ENCODE peak calls at places on chromosomes 12 and 14, in eight cellular contexts. One of them, this sample, is unnamed.

GRCh38 chr14:58027904-58028303 is 124.1 kb downstream of the ARMH4 start:
- DNase-seq in mammary epithelial cell: no peak
- DNase-seq in GM10248: no peak
- DNase-seq in naive B cell: no peak
- DNase-seq in anterior cingulate cortex: no peak
- DNase-seq in fibroblast of the aortic adventitia: no peak
- DNase-seq in midbrain: no peak
- DNase-seq in T-cell: no peak
- DNase-seq in this sample: no peak

GRCh38 chr14:75725481-75725880 is 64.4 kb downstream of the TTLL5 start:
- DNase-seq in midbrain: no peak
- DNase-seq in naive B cell: no peak
- DNase-seq in fibroblast of the aortic adventitia: no peak
- DNase-seq in mammary epithelial cell: no peak
- DNase-seq in anterior cingulate cortex: no peak
- DNase-seq in GM10248: no peak
- DNase-seq in T-cell: no peak
- DNase-seq in this sample: no peak

GRCh38 chr14:66610154-66610563 is 102.2 kb downstream of the GPHN start:
- DNase-seq in anterior cingulate cortex: no peak
- DNase-seq in GM10248: no peak
- DNase-seq in fibroblast of the aortic adventitia: no peak
- DNase-seq in midbrain: no peak
- DNase-seq in naive B cell: no peak
- DNase-seq in T-cell: no peak
- DNase-seq in mammary epithelial cell: no peak
- DNase-seq in this sample: no peak

GRCh38 chr12:128726866-128727265 is 96.9 kb downstream of the SLC15A4 start:
- DNase-seq in anterior cingulate cortex: no peak
- DNase-seq in fibroblast of the aortic adventitia: no peak
- DNase-seq in T-cell: no peak
- DNase-seq in midbrain: no peak
- DNase-seq in naive B cell: no peak
- DNase-seq in mammary epithelial cell: no peak
- DNase-seq in GM10248: no peak
- DNase-seq in this sample: no peak

GRCh38 chr12:127162902-127163301 is 1104.1 kb upstream of the TMEM132C start:
- DNase-seq in midbrain: no peak
- DNase-seq in GM10248: no peak
- DNase-seq in fibroblast of the aortic adventitia: peak; percentile 61
- DNase-seq in T-cell: no peak
- DNase-seq in mammary epithelial cell: peak; percentile 76
- DNase-seq in naive B cell: no peak
- DNase-seq in anterior cingulate cortex: no peak
- DNase-seq in this sample: no peak

GRCh38 chr14:70714055-70714550 is 72.4 kb downstream of the TTC9 start:
- DNase-seq in anterior cingulate cortex: no peak
- DNase-seq in fibroblast of the aortic adventitia: peak; percentile 78
- DNase-seq in GM10248: peak; percentile 38
- DNase-seq in T-cell: peak; percentile 15
- DNase-seq in mammary epithelial cell: peak; percentile 34
- DNase-seq in midbrain: peak; percentile 36
- DNase-seq in naive B cell: peak; percentile 54
- DNase-seq in this sample: peak; percentile 8

GRCh38 chr12:26158078-26158764 is 33.4 kb upstream of the BHLHE41 start:
- DNase-seq in T-cell: no peak
- DNase-seq in mammary epithelial cell: peak; percentile 20
- DNase-seq in GM10248: peak; percentile 19
- DNase-seq in naive B cell: no peak
- DNase-seq in midbrain: no peak
- DNase-seq in fibroblast of the aortic adventitia: no peak
- DNase-seq in anterior cingulate cortex: no peak
- DNase-seq in this sample: no peak

GRCh38 chr14:58701156-58701555 is 63.4 kb downstream of the DACT1 start:
- DNase-seq in naive B cell: no peak
- DNase-seq in fibroblast of the aortic adventitia: no peak
- DNase-seq in midbrain: no peak
- DNase-seq in T-cell: no peak
- DNase-seq in GM10248: no peak
- DNase-seq in anterior cingulate cortex: no peak
- DNase-seq in mammary epithelial cell: no peak
- DNase-seq in this sample: no peak

GRCh38 chr14:35814371-35815005 is 5.4 kb upstream of the RALGAPA1 start:
- DNase-seq in GM10248: peak; percentile 50
- DNase-seq in T-cell: peak; percentile 59
- DNase-seq in mammary epithelial cell: peak; percentile 23
- DNase-seq in anterior cingulate cortex: peak; percentile 29
- DNase-seq in naive B cell: peak; percentile 66
- DNase-seq in fibroblast of the aortic adventitia: peak; percentile 60
- DNase-seq in midbrain: peak; percentile 55
- DNase-seq in this sample: peak; percentile 29

GRCh38 chr14:72141084-72141483 is 208.9 kb downstream of the RGS6 start:
- DNase-seq in GM10248: no peak
- DNase-seq in anterior cingulate cortex: no peak
- DNase-seq in midbrain: no peak
- DNase-seq in fibroblast of the aortic adventitia: no peak
- DNase-seq in naive B cell: no peak
- DNase-seq in T-cell: no peak
- DNase-seq in mammary epithelial cell: no peak
- DNase-seq in this sample: no peak

GRCh38 chr14:32727827-32728226 is 210.9 kb upstream of the NPAS3 start:
- DNase-seq in naive B cell: no peak
- DNase-seq in mammary epithelial cell: no peak
- DNase-seq in fibroblast of the aortic adventitia: no peak
- DNase-seq in T-cell: no peak
- DNase-seq in anterior cingulate cortex: no peak
- DNase-seq in midbrain: peak; percentile 55
- DNase-seq in GM10248: no peak
- DNase-seq in this sample: peak; percentile 63

GRCh38 chr12:22740656-22741350 is 115.8 kb downstream of the ETNK1 start:
- DNase-seq in fibroblast of the aortic adventitia: no peak
- DNase-seq in GM10248: no peak
- DNase-seq in naive B cell: no peak
- DNase-seq in midbrain: no peak
- DNase-seq in mammary epithelial cell: peak; percentile 62
- DNase-seq in anterior cingulate cortex: no peak
- DNase-seq in T-cell: no peak
- DNase-seq in this sample: no peak

GRCh38 chr12:122646568-122647220 is 56.5 kb downstream of the HCAR2 start:
- DNase-seq in midbrain: no peak
- DNase-seq in mammary epithelial cell: peak; percentile 90
- DNase-seq in anterior cingulate cortex: no peak
- DNase-seq in GM10248: peak; percentile 61
- DNase-seq in naive B cell: peak; percentile 71
- DNase-seq in T-cell: no peak
- DNase-seq in fibroblast of the aortic adventitia: peak; percentile 51
- DNase-seq in this sample: no peak

GRCh38 chr14:61326847-61327246 is 5.5 kb downstream of the PRKCH start:
- DNase-seq in T-cell: no peak
- DNase-seq in mammary epithelial cell: no peak
- DNase-seq in anterior cingulate cortex: no peak
- DNase-seq in naive B cell: no peak
- DNase-seq in fibroblast of the aortic adventitia: no peak
- DNase-seq in midbrain: no peak
- DNase-seq in GM10248: no peak
- DNase-seq in this sample: peak; percentile 28

GRCh38 chr12:32365473-32366064 is 33.8 kb upstream of the FGD4 start:
- DNase-seq in anterior cingulate cortex: peak; percentile 8
- DNase-seq in midbrain: peak; percentile 61
- DNase-seq in T-cell: peak; percentile 9
- DNase-seq in fibroblast of the aortic adventitia: peak; percentile 90
- DNase-seq in naive B cell: peak; percentile 25
- DNase-seq in mammary epithelial cell: peak; percentile 62
- DNase-seq in GM10248: peak; percentile 64
- DNase-seq in this sample: peak; percentile 47

GRCh38 chr12:30913323-30913722 is 13.2 kb upstream of the TSPAN11 start:
- DNase-seq in T-cell: no peak
- DNase-seq in mammary epithelial cell: no peak
- DNase-seq in GM10248: no peak
- DNase-seq in naive B cell: no peak
- DNase-seq in fibroblast of the aortic adventitia: no peak
- DNase-seq in anterior cingulate cortex: no peak
- DNase-seq in midbrain: no peak
- DNase-seq in this sample: no peak

GRCh38 chr12:101745481-101745880 is 6.2 kb upstream of the SYCP3 start:
- DNase-seq in GM10248: no peak
- DNase-seq in mammary epithelial cell: no peak
- DNase-seq in midbrain: no peak
- DNase-seq in fibroblast of the aortic adventitia: no peak
- DNase-seq in T-cell: no peak
- DNase-seq in anterior cingulate cortex: no peak
- DNase-seq in naive B cell: no peak
- DNase-seq in this sample: no peak

GRCh38 chr12:50440288-50440687 is 39.6 kb downstream of the LARP4 start:
- DNase-seq in mammary epithelial cell: no peak
- DNase-seq in fibroblast of the aortic adventitia: no peak
- DNase-seq in anterior cingulate cortex: no peak
- DNase-seq in naive B cell: no peak
- DNase-seq in GM10248: peak; percentile 27
- DNase-seq in midbrain: no peak
- DNase-seq in T-cell: no peak
- DNase-seq in this sample: no peak

GRCh38 chr12:92861381-92861780 is 67.7 kb downstream of the EEA1 start:
- DNase-seq in midbrain: no peak
- DNase-seq in naive B cell: no peak
- DNase-seq in T-cell: no peak
- DNase-seq in mammary epithelial cell: no peak
- DNase-seq in fibroblast of the aortic adventitia: peak; percentile 54
- DNase-seq in GM10248: no peak
- DNase-seq in anterior cingulate cortex: no peak
- DNase-seq in this sample: no peak

GRCh38 chr12:68222336-68222735 is 3.3 kb downstream of the IL26 start:
- DNase-seq in naive B cell: no peak
- DNase-seq in T-cell: no peak
- DNase-seq in GM10248: no peak
- DNase-seq in mammary epithelial cell: no peak
- DNase-seq in midbrain: no peak
- DNase-seq in fibroblast of the aortic adventitia: peak; percentile 34
- DNase-seq in anterior cingulate cortex: no peak
- DNase-seq in this sample: no peak

GRCh38 chr14:101181717-101182313 is 278.3 kb upstream of the RTL1 start:
- DNase-seq in T-cell: no peak
- DNase-seq in mammary epithelial cell: no peak
- DNase-seq in anterior cingulate cortex: no peak
- DNase-seq in GM10248: peak; percentile 4
- DNase-seq in fibroblast of the aortic adventitia: no peak
- DNase-seq in naive B cell: no peak
- DNase-seq in midbrain: no peak
- DNase-seq in this sample: no peak

GRCh38 chr14:71123579-71124135 is 216.4 kb downstream of the PCNX1 start:
- DNase-seq in anterior cingulate cortex: no peak
- DNase-seq in midbrain: no peak
- DNase-seq in GM10248: no peak
- DNase-seq in naive B cell: no peak
- DNase-seq in mammary epithelial cell: no peak
- DNase-seq in T-cell: no peak
- DNase-seq in fibroblast of the aortic adventitia: no peak
- DNase-seq in this sample: no peak

GRCh38 chr14:106551265-106551664 is 1024.9 kb downstream of the TMEM121 start:
- DNase-seq in midbrain: no peak
- DNase-seq in mammary epithelial cell: no peak
- DNase-seq in anterior cingulate cortex: no peak
- DNase-seq in GM10248: no peak
- DNase-seq in naive B cell: no peak
- DNase-seq in T-cell: no peak
- DNase-seq in fibroblast of the aortic adventitia: no peak
- DNase-seq in this sample: no peak

GRCh38 chr12:12636641-12637040 is 25.0 kb downstream of the CREBL2 start:
- DNase-seq in T-cell: no peak
- DNase-seq in mammary epithelial cell: peak; percentile 29
- DNase-seq in GM10248: peak; percentile 65
- DNase-seq in naive B cell: no peak
- DNase-seq in fibroblast of the aortic adventitia: no peak
- DNase-seq in midbrain: no peak
- DNase-seq in anterior cingulate cortex: no peak
- DNase-seq in this sample: no peak

GRCh38 chr12:93667672-93668071 is 9.5 kb upstream of the CRADD start:
- DNase-seq in mammary epithelial cell: no peak
- DNase-seq in anterior cingulate cortex: no peak
- DNase-seq in fibroblast of the aortic adventitia: peak; percentile 43
- DNase-seq in T-cell: no peak
- DNase-seq in midbrain: no peak
- DNase-seq in naive B cell: no peak
- DNase-seq in GM10248: no peak
- DNase-seq in this sample: no peak

GRCh38 chr12:44193281-44193680 is 357.4 kb downstream of the TMEM117 start:
- DNase-seq in GM10248: peak; percentile 18
- DNase-seq in T-cell: no peak
- DNase-seq in anterior cingulate cortex: no peak
- DNase-seq in fibroblast of the aortic adventitia: no peak
- DNase-seq in naive B cell: no peak
- DNase-seq in mammary epithelial cell: peak; percentile 14
- DNase-seq in midbrain: no peak
- DNase-seq in this sample: no peak

GRCh38 chr14:55317503-55317902 is 46.3 kb downstream of the FBXO34 start:
- DNase-seq in mammary epithelial cell: no peak
- DNase-seq in GM10248: no peak
- DNase-seq in T-cell: no peak
- DNase-seq in naive B cell: no peak
- DNase-seq in anterior cingulate cortex: no peak
- DNase-seq in midbrain: no peak
- DNase-seq in fibroblast of the aortic adventitia: no peak
- DNase-seq in this sample: no peak

GRCh38 chr14:92501891-92502351 is 11.7 kb upstream of the RIN3 start:
- DNase-seq in T-cell: no peak
- DNase-seq in fibroblast of the aortic adventitia: peak; percentile 61
- DNase-seq in midbrain: no peak
- DNase-seq in mammary epithelial cell: no peak
- DNase-seq in GM10248: no peak
- DNase-seq in anterior cingulate cortex: no peak
- DNase-seq in naive B cell: no peak
- DNase-seq in this sample: no peak

GRCh38 chr14:105069887-105070759 is 4.9 kb upstream of the GPR132 start:
- DNase-seq in mammary epithelial cell: no peak
- DNase-seq in naive B cell: no peak
- DNase-seq in midbrain: peak; percentile 6
- DNase-seq in GM10248: peak; percentile 83
- DNase-seq in T-cell: no peak
- DNase-seq in anterior cingulate cortex: no peak
- DNase-seq in fibroblast of the aortic adventitia: no peak
- DNase-seq in this sample: no peak

GRCh38 chr14:73295198-73295796 is 58.0 kb downstream of the PAPLN start:
- DNase-seq in naive B cell: peak; percentile 46
- DNase-seq in midbrain: peak; percentile 36
- DNase-seq in mammary epithelial cell: peak; percentile 25
- DNase-seq in T-cell: no peak
- DNase-seq in fibroblast of the aortic adventitia: peak; percentile 62
- DNase-seq in GM10248: peak; percentile 43
- DNase-seq in anterior cingulate cortex: no peak
- DNase-seq in this sample: no peak

GRCh38 chr14:106268013-106268727 is 741.8 kb downstream of the TMEM121 start:
- DNase-seq in GM10248: peak; percentile 20
- DNase-seq in mammary epithelial cell: no peak
- DNase-seq in fibroblast of the aortic adventitia: no peak
- DNase-seq in naive B cell: peak; percentile 57
- DNase-seq in T-cell: peak; percentile 78
- DNase-seq in midbrain: no peak
- DNase-seq in anterior cingulate cortex: no peak
- DNase-seq in this sample: no peak

GRCh38 chr14:106308839-106309389 is 782.5 kb downstream of the TMEM121 start:
- DNase-seq in naive B cell: peak; percentile 63
- DNase-seq in fibroblast of the aortic adventitia: no peak
- DNase-seq in midbrain: no peak
- DNase-seq in mammary epithelial cell: no peak
- DNase-seq in anterior cingulate cortex: no peak
- DNase-seq in T-cell: peak; percentile 58
- DNase-seq in GM10248: peak; percentile 70
- DNase-seq in this sample: no peak

GRCh38 chr12:30926243-30927209 is at the start of gene TSPAN11:
- DNase-seq in anterior cingulate cortex: no peak
- DNase-seq in T-cell: no peak
- DNase-seq in midbrain: peak; percentile 54
- DNase-seq in GM10248: peak; percentile 43
- DNase-seq in mammary epithelial cell: no peak
- DNase-seq in fibroblast of the aortic adventitia: peak; percentile 16
- DNase-seq in naive B cell: no peak
- DNase-seq in this sample: peak; percentile 7

GRCh38 chr12:124217508-124217981 is 77.3 kb upstream of the RFLNA start:
- DNase-seq in GM10248: no peak
- DNase-seq in anterior cingulate cortex: no peak
- DNase-seq in mammary epithelial cell: no peak
- DNase-seq in midbrain: peak; percentile 8
- DNase-seq in T-cell: no peak
- DNase-seq in naive B cell: no peak
- DNase-seq in fibroblast of the aortic adventitia: no peak
- DNase-seq in this sample: peak; percentile 75